ENCODE peak calls at places on chromosomes 6 and 20, in four cellular contexts. T is NCI-H2171 treated with DMSO at 0.1 percent for 48 hours, W is neural progenitor cell, I is neuronal stem cell. E is an unnamed sample.
A peak's percentile ranks its signal among the peaks of the same experiment; 100 is the strongest.

GRCh38 chr6:130903602-130904001 is 76.4 kb downstream of the SMLR1 start:
- DNase-seq in T (no peak), W (no peak), I (no peak), E (no peak)

GRCh38 chr6:12008366-12009179 is 3.5 kb upstream of the HIVEP1 start:
- DNase-seq in T (peak; percentile 92), W (peak; percentile 86), I (peak; percentile 57), E (peak; percentile 92)

GRCh38 chr20:47532002-47532401 is 30.3 kb downstream of the NCOA3 start:
- DNase-seq in T (no peak), W (no peak), I (no peak), E (no peak)

GRCh38 chr20:6122111-6122872 is 538 bp downstream of the FERMT1 start:
- DNase-seq in T (peak; percentile 15), W (peak; percentile 15), I (no peak), E (peak; percentile 44)

GRCh38 chr6:134925800-134926199 is 24.1 kb downstream of the ALDH8A1 start:
- DNase-seq in T (no peak), W (no peak), I (no peak), E (no peak)

GRCh38 chr6:139871165-139871710 is 496.8 kb upstream of the CITED2 start:
- DNase-seq in T (no peak), W (no peak), I (no peak), E (no peak)

GRCh38 chr6:29632789-29633531 is at the start of gene GABBR1:
- DNase-seq in T (peak; percentile 88), W (peak; percentile 92), I (peak; percentile 89), E (peak; percentile 93)

GRCh38 chr6:31453259-31453658 is 44.7 kb upstream of the MICB start:
- DNase-seq in T (no peak), W (no peak), I (no peak), E (no peak)

GRCh38 chr6:26022737-26023136 is 60.1 kb downstream of the TRIM38 start:
- DNase-seq in T (no peak), W (no peak), I (no peak), E (no peak)

GRCh38 chr6:144471986-144472385 is 186.9 kb downstream of the UTRN start:
- DNase-seq in T (no peak), W (no peak), I (no peak), E (no peak)

GRCh38 chr6:79946242-79946641 is 1.1 kb downstream of the ELOVL4 start:
- DNase-seq in T (peak; percentile 84), W (peak; percentile 78), I (peak; percentile 39), E (peak; percentile 74)

GRCh38 chr6:25122001-25122400 is 157.2 kb upstream of the CARMIL1 start:
- DNase-seq in T (no peak), W (no peak), I (no peak), E (no peak)

GRCh38 chr20:2688041-2688591 is 4.5 kb upstream of the EBF4 start:
- DNase-seq in T (no peak), W (peak; percentile 87), I (no peak), E (peak; percentile 69)

GRCh38 chr20:62875419-62876355 is 14.1 kb upstream of the TCFL5 start:
- DNase-seq in T (peak; percentile 94), W (peak; percentile 90), I (peak; percentile 14), E (peak; percentile 90)

GRCh38 chr20:1300083-1300840 is 28.7 kb downstream of the SDCBP2 start:
- DNase-seq in T (no peak), W (no peak), I (no peak), E (peak; percentile 10)

GRCh38 chr6:136994782-136995181 is 50.0 kb downstream of the IL20RA start:
- DNase-seq in T (no peak), W (no peak), I (no peak), E (no peak)

GRCh38 chr20:23255658-23256385 is 94.8 kb upstream of the NXT1 start:
- DNase-seq in T (no peak), W (peak; percentile 28), I (no peak), E (no peak)

GRCh38 chr6:36912583-36912982 is 26.8 kb downstream of the C6orf89 start:
- DNase-seq in T (peak; percentile 32), W (no peak), I (no peak), E (no peak)

GRCh38 chr20:43752561-43753301 is 25.9 kb upstream of the GTSF1L start:
- DNase-seq in T (no peak), W (no peak), I (no peak), E (no peak)

GRCh38 chr20:43040427-43040826 is 149.3 kb downstream of the PTPRT start:
- DNase-seq in T (no peak), W (peak; percentile 85), I (peak; percentile 75), E (no peak)

GRCh38 chr20:63782051-63782471 is 42.5 kb downstream of the SLC2A4RG start:
- DNase-seq in T (no peak), W (no peak), I (no peak), E (peak; percentile 30)

GRCh38 chr20:49420811-49421295 is 61.6 kb downstream of the KCNB1 start:
- DNase-seq in T (no peak), W (no peak), I (no peak), E (no peak)

GRCh38 chr20:64038579-64039292 is 2.8 kb downstream of the C20orf204 start:
- DNase-seq in T (peak; percentile 87), W (peak; percentile 89), I (peak; percentile 60), E (peak; percentile 84)

GRCh38 chr20:62149532-62150235 is 6.1 kb downstream of the SS18L1 start:
- DNase-seq in T (no peak), W (peak; percentile 32), I (no peak), E (no peak)

GRCh38 chr6:132513821-132514545 is 1.1 kb upstream of the STX7 start:
- DNase-seq in T (no peak), W (no peak), I (no peak), E (no peak)

GRCh38 chr6:22071655-22072054 is 225.2 kb downstream of the PRL start:
- DNase-seq in T (no peak), W (peak; percentile 21), I (peak; percentile 9), E (no peak)

GRCh38 chr6:36196049-36196879 is at the start of gene BRPF3:
- DNase-seq in T (peak; percentile 81), W (peak; percentile 92), I (peak; percentile 74), E (peak; percentile 89)

GRCh38 chr6:12009904-12010634 is 2.0 kb upstream of the HIVEP1 start:
- DNase-seq in T (peak; percentile 46), W (no peak), I (no peak), E (peak; percentile 61)

GRCh38 chr6:63636516-63636968 is 940 bp downstream of the PHF3 start:
- DNase-seq in T (peak; percentile 74), W (peak; percentile 62), I (peak; percentile 26), E (peak; percentile 59)

GRCh38 chr20:47150403-47151152 is 205.9 kb downstream of the ZMYND8 start:
- DNase-seq in T (peak; percentile 77), W (peak; percentile 91), I (peak; percentile 71), E (peak; percentile 92)

GRCh38 chr6:3244003-3244831 is 14.5 kb upstream of the PSMG4 start:
- DNase-seq in T (no peak), W (no peak), I (no peak), E (no peak)

GRCh38 chr6:10613077-10613476 is 81.3 kb downstream of the C6orf52 start:
- DNase-seq in T (no peak), W (no peak), I (no peak), E (no peak)

GRCh38 chr6:125140808-125141207 is 12.8 kb upstream of the TPD52L1 start:
- DNase-seq in T (no peak), W (no peak), I (no peak), E (no peak)

GRCh38 chr6:19664878-19665715 is 172.1 kb upstream of the ID4 start:
- DNase-seq in T (peak; percentile 49), W (no peak), I (no peak), E (no peak)

GRCh38 chr20:47498606-47499005 is 3.1 kb upstream of the NCOA3 start:
- DNase-seq in T (no peak), W (no peak), I (no peak), E (no peak)

GRCh38 chr6:27761391-27761790 is 150.8 kb downstream of the OR2B2 start:
- DNase-seq in T (no peak), W (no peak), I (no peak), E (no peak)